ENCODE peak calls at places on chromosomes 7 and 10, in five cellular contexts. G, L, W, J and M are unnamed samples.

GRCh38 chr10:76035728-76036409 is 604.4 kb downstream of the LRMDA start:
- DNase-seq in G (no peak), W (no peak), L (no peak), J (no peak), M (no peak)

GRCh38 chr10:6665847-6666246 is 85.8 kb upstream of the PRKCQ start:
- DNase-seq in G (no peak), L (no peak), W (no peak), J (no peak), M (peak; percentile 70)

GRCh38 chr10:52778511-52779392 is 6.2 kb upstream of the MBL2 start:
- DNase-seq in J (no peak), L (no peak), G (no peak), W (peak; percentile 31), M (no peak)

GRCh38 chr10:60397792-60398191 is 8.1 kb upstream of the ANK3 start:
- DNase-seq in L (no peak), W (no peak), J (no peak), G (no peak), M (no peak)

GRCh38 chr7:30430300-30430699 is 48.3 kb downstream of the NOD1 start:
- DNase-seq in W (no peak), J (peak; percentile 15), G (no peak), L (no peak), M (no peak)

GRCh38 chr7:157995815-157996214 is 591.8 kb downstream of the PTPRN2 start:
- DNase-seq in J (no peak), G (no peak), W (no peak), L (no peak), M (no peak)

GRCh38 chr7:105638942-105639495 is 57.7 kb upstream of the EFCAB10 start:
- DNase-seq in J (no peak), G (no peak), L (no peak), W (no peak), M (no peak)

GRCh38 chr7:39540320-39540719 is 25.9 kb upstream of the YAE1 start:
- DNase-seq in J (no peak), L (peak; percentile 64), W (no peak), G (no peak), M (no peak)

GRCh38 chr10:116676118-116676517 is 55.4 kb downstream of the PNLIPRP2 start:
- DNase-seq in J (no peak), L (no peak), W (no peak), G (no peak), M (no peak)

GRCh38 chr7:156675721-156676120 is 35.1 kb downstream of the RNF32 start:
- DNase-seq in W (no peak), J (no peak), L (no peak), G (no peak), M (no peak)

GRCh38 chr10:123891147-123892011 is at the start of gene CPXM2:
- DNase-seq in L (no peak), G (no peak), J (no peak), W (no peak), M (no peak)

GRCh38 chr7:74007260-74007567 is 20.8 kb upstream of the ELN start:
- DNase-seq in W (no peak), G (no peak), J (no peak), L (no peak), M (no peak)